ENCODE peak calls at places on chromosomes 7 and 10, in seven cellular contexts. C is prostate gland, B is coronary artery, K is lung, Z is mammary epithelial cell, T is Peyer's patch, D is PC-9. Y is an unnamed sample.

GRCh38 chr10:49092477-49092876 is 22.8 kb downstream of the VSTM4 start:
- DNase-seq in Z (no peak), C (no peak), K (no peak), B (peak), T (no peak), D (no peak), Y (no peak)

GRCh38 chr10:98790817-98791216 is 344.1 kb upstream of the HPS1 start:
- DNase-seq in Z (no peak), C (no peak), K (no peak), B (no peak), D (no peak), T (no peak), Y (peak)

GRCh38 chr7:2779086-2779485 is 65.0 kb downstream of the GNA12 start:
- DNase-seq in D (no peak), B (no peak), K (no peak), T (no peak), Z (no peak), C (no peak), Y (peak)

GRCh38 chr10:96648297-96648696 is 61.5 kb upstream of the TM9SF3 start:
- DNase-seq in T (no peak), B (no peak), D (no peak), K (no peak), C (no peak), Z (no peak), Y (no peak)

GRCh38 chr10:69496352-69497234 is 45.3 kb downstream of the TSPAN15 start:
- DNase-seq in Z (no peak), T (no peak), K (no peak), D (no peak), C (no peak), B (no peak), Y (no peak)

GRCh38 chr7:128838981-128839731 is 8.9 kb downstream of the FLNC start:
- DNase-seq in D (no peak), T (no peak), Z (no peak), C (no peak), K (no peak), B (no peak), Y (no peak)

GRCh38 chr10:88858493-88858892 is 6.8 kb upstream of the ANKRD22 start:
- DNase-seq in K (no peak), B (no peak), Z (peak), T (no peak), D (no peak), C (no peak), Y (peak)

GRCh38 chr10:87960230-87960629 is 96.8 kb downstream of the PTEN start:
- DNase-seq in D (no peak), Z (no peak), T (no peak), B (no peak), K (no peak), C (no peak), Y (peak)

GRCh38 chr10:123148414-123149161 is 652 bp downstream of the HMX2 start:
- DNase-seq in Z (peak), T (no peak), D (no peak), K (no peak), C (no peak), B (no peak), Y (no peak)

GRCh38 chr7:7266257-7266656 is 83.9 kb downstream of the C1GALT1 start:
- DNase-seq in D (peak), C (no peak), Z (no peak), T (no peak), B (no peak), K (no peak), Y (no peak)

GRCh38 chr7:157411580-157411979 is 74.8 kb downstream of the DNAJB6 start:
- DNase-seq in C (no peak), Z (no peak), D (peak), K (no peak), T (peak), B (no peak), Y (peak)

GRCh38 chr7:82164813-82165212 is 278.8 kb downstream of the CACNA2D1 start:
- DNase-seq in Z (peak), D (no peak), T (no peak), B (no peak), K (no peak), C (no peak), Y (peak)

GRCh38 chr7:1512781-1513656 is 8.8 kb upstream of the INTS1 start:
- DNase-seq in K (no peak), T (peak), D (peak), Z (peak), B (peak), C (no peak), Y (peak)

GRCh38 chr7:138116156-138116555 is 39.9 kb downstream of the AKR1D1 start:
- DNase-seq in C (no peak), D (peak), K (peak), B (no peak), Z (peak), T (no peak), Y (peak)

GRCh38 chr7:170551-171363 is 21.6 kb upstream of the FAM20C start:
- DNase-seq in D (no peak), K (no peak), B (no peak), C (no peak), T (no peak), Z (no peak), Y (no peak)

GRCh38 chr7:92567460-92567859 is 22.7 kb downstream of the FAM133B start:
- DNase-seq in K (no peak), Z (peak), C (no peak), D (no peak), T (no peak), B (no peak), Y (peak)

GRCh38 chr10:80458263-80458625 is 4.1 kb downstream of the TSPAN14 start:
- DNase-seq in D (no peak), C (no peak), Z (no peak), B (no peak), T (no peak), K (no peak), Y (no peak)

GRCh38 chr10:58743466-58744115 is 230.9 kb downstream of the BICC1 start:
- DNase-seq in T (no peak), Z (no peak), D (no peak), K (no peak), C (no peak), B (no peak), Y (no peak)

GRCh38 chr10:11595395-11595692 is 16.1 kb downstream of the USP6NL start:
- DNase-seq in Z (peak), K (no peak), B (no peak), C (no peak), T (no peak), D (no peak), Y (peak)

GRCh38 chr7:17989546-17989945 is 38.1 kb downstream of the PRPS1L1 start:
- DNase-seq in D (no peak), B (no peak), T (no peak), Z (no peak), C (no peak), K (no peak), Y (peak)

GRCh38 chr10:101062231-101063161 is 707 bp downstream of the KAZALD1 start:
- DNase-seq in C (peak), B (no peak), T (peak), K (peak), Z (no peak), D (peak), Y (peak)

GRCh38 chr10:105807930-105808587 is 1167.0 kb downstream of the SORCS3 start:
- DNase-seq in T (no peak), K (no peak), Z (no peak), C (no peak), B (no peak), D (no peak), Y (no peak)

GRCh38 chr7:3200504-3200903 is 100.5 kb upstream of the SDK1 start:
- DNase-seq in K (no peak), C (no peak), Z (peak), B (no peak), T (no peak), D (no peak), Y (peak)

GRCh38 chr7:29889288-29889687 is 83.0 kb downstream of the WIPF3 start:
- DNase-seq in T (no peak), C (no peak), Z (no peak), K (no peak), B (no peak), D (no peak), Y (no peak)

GRCh38 chr10:75508239-75508813 is 76.9 kb downstream of the LRMDA start:
- DNase-seq in B (no peak), D (no peak), K (no peak), Z (peak), T (no peak), C (no peak), Y (peak)

GRCh38 chr10:110437761-110438341 is 59.9 kb upstream of the DUSP5 start:
- DNase-seq in C (no peak), B (no peak), D (no peak), Z (no peak), T (no peak), K (no peak), Y (no peak)
- H3K4me3 ChIP-seq in C (no peak), B (no peak), D (no peak), Z (no peak), T (no peak), K (no peak), Y (no peak)

DNA sequence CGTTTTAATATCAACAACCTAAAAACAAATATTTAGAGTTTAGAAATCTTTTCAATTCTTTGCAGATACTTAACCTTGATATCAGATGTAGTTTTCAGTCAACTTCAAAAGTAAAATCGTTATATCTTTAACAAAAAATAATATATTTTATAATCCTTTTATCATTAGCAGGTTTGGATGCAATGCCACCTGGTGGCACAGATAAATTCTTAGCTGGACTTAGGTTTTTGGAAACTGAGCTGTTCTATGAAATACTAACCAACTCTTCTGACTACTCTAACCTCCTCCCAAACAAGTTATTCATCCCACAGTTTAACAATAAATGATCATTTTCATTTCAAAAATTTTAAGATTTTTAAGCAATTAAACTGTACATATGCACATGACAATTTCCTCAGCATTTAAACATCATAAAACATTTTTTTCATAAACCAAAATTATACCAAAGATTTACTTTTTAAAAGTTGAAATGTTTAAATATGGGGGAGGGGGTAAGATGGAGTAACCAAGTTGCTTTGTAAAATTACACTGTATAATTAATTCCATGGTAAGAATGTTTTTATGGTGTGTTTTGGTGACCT is 56.9 kb downstream of the HIBADH start:
- DNase-seq in K (no peak), T (no peak), D (no peak), Z (peak), C (no peak), B (no peak), Y (peak)
- TF ChIP-seq CTCF in K (no peak), T (no peak), D (peak), Z (peak), C (peak), B (no peak), Y (peak)

GRCh38 chr10:44009891-44010290 is 361.2 kb upstream of the ZNF32 start:
- DNase-seq in D (no peak), C (no peak), T (no peak), K (no peak), B (no peak), Z (no peak), Y (no peak)

GRCh38 chr10:44006826-44007225 is 358.1 kb upstream of the ZNF32 start:
- DNase-seq in K (no peak), B (no peak), Z (no peak), C (no peak), D (no peak), T (no peak), Y (no peak)

GRCh38 chr10:44008917-44009620 is 360.4 kb upstream of the ZNF32 start:
- DNase-seq in K (no peak), C (no peak), B (no peak), Z (no peak), T (no peak), D (no peak), Y (no peak)

GRCh38 chr10:44010873-44011602 is 362.4 kb upstream of the ZNF32 start:
- DNase-seq in T (no peak), C (no peak), B (no peak), K (no peak), D (no peak), Z (peak), Y (peak)

GRCh38 chr10:44008270-44008916 is 359.7 kb upstream of the ZNF32 start:
- DNase-seq in B (no peak), T (no peak), K (no peak), C (no peak), Z (peak), D (no peak), Y (no peak)
- H3K4me3 ChIP-seq in B (no peak), T (no peak), K (no peak), C (no peak), Z (no peak), D (no peak), Y (no peak)

GRCh38 chr7:31175672-31176071 is 123.6 kb downstream of the ADCYAP1R1 start:
- DNase-seq in K (no peak), B (no peak), T (no peak), D (no peak), C (no peak), Z (no peak), Y (no peak)
- TF ChIP-seq CTCF in K (no peak), B (no peak), T (no peak), D (peak), C (no peak), Z (peak), Y (peak)

GRCh38 chr7:151838861-151839381 is 38.0 kb downstream of the PRKAG2 start:
- DNase-seq in D (no peak), Z (no peak), T (peak), C (no peak), B (no peak), K (no peak), Y (peak)
- H3K4me3 ChIP-seq in D (no peak), Z (no peak), T (no peak), C (no peak), B (no peak), K (no peak), Y (no peak)

GRCh38 chr7:14403587-14403986 is 414.1 kb upstream of the ETV1 start:
- DNase-seq in T (no peak), Z (peak), B (no peak), D (no peak), K (no peak), C (no peak), Y (no peak)
- TF ChIP-seq CTCF in T (no peak), Z (no peak), B (no peak), D (no peak), K (no peak), C (no peak), Y (no peak)

GRCh38 chr7:5528071-5528814 is 104.6 kb upstream of the TNRC18 start:
- DNase-seq in C (peak), B (no peak), K (peak), D (peak), Z (peak), T (peak), Y (peak)

GRCh38 chr7:5528815-5529442 is 105.3 kb upstream of the TNRC18 start:
- DNase-seq in Z (no peak), K (no peak), B (no peak), T (peak), C (no peak), D (no peak), Y (no peak)

GRCh38 chr7:5533821-5534367 is 110.3 kb upstream of the TNRC18 start:
- DNase-seq in C (no peak), B (no peak), Z (no peak), D (no peak), K (no peak), T (no peak), Y (no peak)

DNA sequence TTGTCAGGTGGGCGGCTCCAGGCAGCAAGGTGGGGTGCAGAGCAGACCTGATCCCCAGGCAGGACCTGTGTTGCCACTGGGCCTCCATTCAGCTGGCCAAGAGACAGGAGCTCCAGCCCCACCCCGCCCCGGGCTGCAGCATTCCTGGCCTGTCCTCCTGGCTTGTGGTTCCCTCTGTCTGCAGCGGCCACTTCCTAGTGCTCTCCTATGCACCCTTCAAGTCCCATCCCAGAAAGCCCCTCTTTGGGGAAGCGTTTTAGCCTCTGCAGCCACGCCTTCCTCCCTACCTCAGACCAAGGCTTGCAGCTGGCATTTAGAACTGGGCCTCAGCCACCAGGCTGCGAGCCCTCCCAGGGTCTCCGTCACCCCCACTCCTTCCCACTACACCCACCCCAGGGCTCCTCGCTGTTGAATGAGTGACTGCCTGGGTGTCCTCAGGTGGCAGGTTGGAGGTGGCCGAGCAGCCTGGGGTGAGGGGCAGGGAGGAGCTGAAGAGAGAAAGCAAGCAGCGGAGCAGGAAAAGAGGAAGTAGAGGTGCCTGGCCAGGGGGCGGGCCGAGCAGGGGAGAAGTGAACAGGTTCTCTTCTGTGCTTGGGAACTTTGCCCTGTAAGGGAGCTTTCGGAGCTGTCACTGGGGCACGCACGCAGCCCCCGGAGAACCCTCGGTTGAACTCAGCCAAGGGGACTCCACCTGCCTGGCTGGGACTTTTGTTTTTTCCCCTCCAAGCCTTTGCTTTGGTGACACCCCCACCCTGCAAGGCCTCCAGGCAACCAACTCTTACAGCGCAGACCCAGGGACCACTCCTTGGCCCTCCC is 109.1 kb upstream of the TNRC18 start:
- DNase-seq in T (peak), Z (no peak), C (peak), D (peak), K (peak), B (peak), Y (no peak)
- H3K4me3 ChIP-seq in T (peak), Z (no peak), C (peak), D (no peak), K (no peak), B (peak), Y (no peak)

GRCh38 chr7:19982841-19983835 is 209.7 kb upstream of the TMEM196 start:
- DNase-seq in D (no peak), B (no peak), T (peak), K (no peak), C (peak), Z (peak), Y (peak)
- TF ChIP-seq CTCF in D (peak), B (no peak), T (no peak), K (no peak), C (peak), Z (peak), Y (peak)

DNA sequence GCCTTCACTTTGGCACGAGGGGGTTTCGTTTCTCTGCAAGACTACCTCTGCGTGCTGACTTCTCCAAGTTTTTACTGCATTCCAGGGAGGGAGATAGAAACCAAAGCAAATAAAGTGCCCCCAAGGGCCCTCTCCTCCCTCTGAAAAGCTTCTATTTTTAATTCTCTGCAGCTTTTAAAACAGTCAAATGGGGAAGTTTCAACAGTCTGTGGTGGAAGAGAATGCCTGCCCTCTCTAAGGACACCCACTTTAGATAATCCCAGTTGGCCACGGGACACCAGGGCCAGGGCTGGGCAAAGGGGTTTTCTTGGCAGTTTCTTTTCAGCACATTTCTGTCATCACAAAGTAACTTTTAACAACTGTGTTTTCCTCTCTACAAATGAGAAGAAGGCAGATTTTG is 386.7 kb upstream of the NPVF start:
- DNase-seq in K (no peak), C (no peak), D (no peak), B (no peak), T (no peak), Z (no peak), Y (no peak)
- H3K4me3 ChIP-seq in K (no peak), C (no peak), D (no peak), B (no peak), T (no peak), Z (no peak), Y (no peak)